ENCODE peak calls at places on chromosomes 6 and 20, in seven cellular contexts. M, I, V, U, L, B and X are unnamed samples.

GRCh38 chr20:2814587-2815051 is at the start of gene C20orf141:
- ATAC-seq in M (peak; percentile 21), I (peak; percentile 17), U (no peak), L (peak; percentile 42), B (no peak), V (no peak), X (peak; percentile 55)

GRCh38 chr6:5334341-5334740 is 73.0 kb downstream of the FARS2 start:
- ATAC-seq in B (no peak), I (no peak), M (no peak), U (no peak), V (peak; percentile 81), L (peak; percentile 71), X (no peak)

GRCh38 chr20:44467289-44467883 is 8.3 kb upstream of the TTPAL start:
- ATAC-seq in V (no peak), B (no peak), L (peak; percentile 48), M (no peak), I (no peak), U (no peak), X (no peak)

GRCh38 chr6:13248953-13249432 is 79.3 kb downstream of the TBC1D7 start:
- ATAC-seq in V (no peak), B (no peak), U (no peak), M (no peak), L (no peak), I (no peak), X (no peak)

GRCh38 chr6:129872591-129872990 is 11.5 kb upstream of the TMEM244 start:
- ATAC-seq in L (no peak), M (no peak), V (no peak), U (no peak), I (no peak), B (no peak), X (no peak)

GRCh38 chr6:89048286-89048923 is 32.1 kb upstream of the PNRC1 start:
- ATAC-seq in L (no peak), V (no peak), U (no peak), B (no peak), I (no peak), M (no peak), X (no peak)

GRCh38 chr6:127515794-127516675 is 3.1 kb downstream of the MTCL3 start:
- ATAC-seq in B (peak; percentile 73), M (peak; percentile 75), U (peak; percentile 73), L (peak; percentile 81), V (peak; percentile 89), I (peak; percentile 84), X (peak; percentile 76)

GRCh38 chr6:9796827-9797226 is 618.0 kb downstream of the TFAP2A start:
- ATAC-seq in I (no peak), L (no peak), M (no peak), V (no peak), U (no peak), B (no peak), X (no peak)

GRCh38 chr6:148524509-148524908 is 181.9 kb downstream of the SASH1 start:
- ATAC-seq in B (peak; percentile 37), L (no peak), U (peak; percentile 44), I (peak; percentile 68), V (no peak), M (no peak), X (no peak)

GRCh38 chr6:168827484-168827883 is 386.5 kb downstream of the SMOC2 start:
- ATAC-seq in B (no peak), V (no peak), L (no peak), M (no peak), I (no peak), U (no peak), X (no peak)

GRCh38 chr6:167157867-167158266 is at the start of gene GPR31:
- ATAC-seq in B (no peak), M (no peak), U (no peak), V (no peak), L (no peak), I (no peak), X (no peak)

GRCh38 chr20:13028001-13028400 is 19.2 kb downstream of the SPTLC3 start:
- ATAC-seq in U (no peak), I (no peak), V (no peak), M (no peak), B (no peak), L (no peak), X (peak; percentile 66)

GRCh38 chr20:25408170-25408547 is 686 bp downstream of the GINS1 start:
- ATAC-seq in B (peak; percentile 24), M (no peak), U (peak; percentile 24), L (no peak), V (no peak), I (peak; percentile 62), X (no peak)

GRCh38 chr20:19172637-19173036 is 39.8 kb upstream of the SLC24A3 start:
- ATAC-seq in U (no peak), L (no peak), I (no peak), M (no peak), V (no peak), B (no peak), X (no peak)